ENCODE peak calls at places on chromosomes 4 and X, in four cellular contexts. One of them, this sample, is unnamed.

GRCh38 chrX:148854351-148854750 is 353.9 kb downstream of the AFF2 start:
- DNase-seq in stomach: no peak
- DNase-seq in prostate gland: no peak
- DNase-seq in SK-N-SH: no peak
- DNase-seq in this sample: no peak

GRCh38 chr4:140059159-140059558 is 94.8 kb downstream of the MAML3 start:
- DNase-seq in stomach: peak; percentile 48
- DNase-seq in SK-N-SH: no peak
- DNase-seq in prostate gland: peak; percentile 31
- DNase-seq in this sample: no peak

GRCh38 chr4:69360271-69360670 is 80.0 kb downstream of the UGT2B28 start:
- DNase-seq in stomach: no peak
- DNase-seq in prostate gland: no peak
- DNase-seq in SK-N-SH: no peak
- DNase-seq in this sample: no peak

GRCh38 chr4:127124919-127125318 is 507.8 kb upstream of the INTU start:
- DNase-seq in prostate gland: no peak
- DNase-seq in SK-N-SH: no peak
- DNase-seq in stomach: no peak
- DNase-seq in this sample: no peak

GRCh38 chrX:55638933-55639332 is 15.7 kb downstream of the FOXR2 start:
- DNase-seq in prostate gland: no peak
- DNase-seq in SK-N-SH: no peak
- DNase-seq in stomach: no peak
- DNase-seq in this sample: no peak

GRCh38 chr4:159298502-159298901 is 195.6 kb downstream of the RAPGEF2 start:
- DNase-seq in SK-N-SH: no peak
- DNase-seq in stomach: no peak
- DNase-seq in prostate gland: no peak
- DNase-seq in this sample: no peak

GRCh38 chr4:39697740-39698423 is at the start of gene UBE2K:
- DNase-seq in SK-N-SH: peak; percentile 97
- DNase-seq in prostate gland: peak; percentile 75
- DNase-seq in stomach: peak; percentile 92
- DNase-seq in this sample: peak; percentile 94

GRCh38 chrX:110511238-110511637 is 152.6 kb downstream of the RTL9 start:
- DNase-seq in prostate gland: no peak
- DNase-seq in SK-N-SH: no peak
- DNase-seq in stomach: no peak
- DNase-seq in this sample: no peak

GRCh38 chrX:85243761-85244410 is at the start of the genes SATL1 and ZNF711:
- DNase-seq in stomach: peak; percentile 42
- DNase-seq in SK-N-SH: peak; percentile 87
- DNase-seq in prostate gland: peak; percentile 39
- DNase-seq in this sample: no peak

GRCh38 chrX:119828446-119828845 is 24.3 kb downstream of the UPF3B start:
- DNase-seq in SK-N-SH: no peak
- DNase-seq in stomach: no peak
- DNase-seq in prostate gland: no peak
- DNase-seq in this sample: no peak

GRCh38 chr4:5923306-5923830 is 30.5 kb upstream of the CRMP1 start:
- DNase-seq in prostate gland: no peak
- DNase-seq in stomach: no peak
- DNase-seq in SK-N-SH: no peak
- DNase-seq in this sample: no peak

GRCh38 chr4:121594796-121595526 is 101.8 kb downstream of the ANXA5 start:
- DNase-seq in stomach: no peak
- DNase-seq in SK-N-SH: no peak
- DNase-seq in prostate gland: peak; percentile 10
- DNase-seq in this sample: no peak

GRCh38 chr4:66647468-66647867 is 897.8 kb downstream of the CENPC start:
- DNase-seq in prostate gland: no peak
- DNase-seq in stomach: no peak
- DNase-seq in SK-N-SH: no peak
- DNase-seq in this sample: no peak

GRCh38 chrX:37060999-37061398 is 52.8 kb downstream of the FAM47C start:
- DNase-seq in prostate gland: no peak
- DNase-seq in SK-N-SH: peak; percentile 18
- DNase-seq in stomach: no peak
- DNase-seq in this sample: no peak

GRCh38 chr4:166460769-166461550 is 587.9 kb downstream of the TLL1 start:
- DNase-seq in SK-N-SH: no peak
- DNase-seq in stomach: no peak
- DNase-seq in prostate gland: no peak
- DNase-seq in this sample: no peak

GRCh38 chr4:158914178-158914577 is 145.4 kb downstream of the FNIP2 start:
- DNase-seq in stomach: no peak
- DNase-seq in prostate gland: no peak
- DNase-seq in SK-N-SH: no peak
- DNase-seq in this sample: no peak

GRCh38 chr4:106369456-106370060 is 980 bp upstream of the GIMD1 start:
- DNase-seq in prostate gland: no peak
- DNase-seq in stomach: no peak
- DNase-seq in SK-N-SH: peak; percentile 14
- DNase-seq in this sample: no peak

GRCh38 chr4:175705407-175705806 is 106.7 kb downstream of the GPM6A start:
- DNase-seq in stomach: no peak
- DNase-seq in prostate gland: no peak
- DNase-seq in SK-N-SH: peak; percentile 11
- DNase-seq in this sample: no peak

GRCh38 chrX:103215037-103215767 is at the start of gene BEX4:
- DNase-seq in SK-N-SH: peak; percentile 87
- DNase-seq in prostate gland: peak; percentile 82
- DNase-seq in stomach: peak; percentile 84
- DNase-seq in this sample: peak; percentile 94

GRCh38 chr4:26912069-26912468 is 51.4 kb downstream of the STIM2 start:
- DNase-seq in stomach: no peak
- DNase-seq in SK-N-SH: no peak
- DNase-seq in prostate gland: no peak
- DNase-seq in this sample: no peak

GRCh38 chr4:75672461-75673026 is 667 bp downstream of the G3BP2 start:
- DNase-seq in prostate gland: peak; percentile 81
- DNase-seq in SK-N-SH: peak; percentile 66
- DNase-seq in stomach: peak; percentile 72
- DNase-seq in this sample: peak; percentile 93

GRCh38 chrX:22365460-22365859 is 92.7 kb downstream of the CBLL2 start:
- DNase-seq in prostate gland: no peak
- DNase-seq in stomach: no peak
- DNase-seq in SK-N-SH: no peak
- DNase-seq in this sample: no peak

GRCh38 chrX:71163010-71163409 is 18.4 kb downstream of the NLGN3 start:
- DNase-seq in prostate gland: no peak
- DNase-seq in SK-N-SH: no peak
- DNase-seq in stomach: no peak
- DNase-seq in this sample: no peak

GRCh38 chr4:15327311-15328298 is 100.2 kb upstream of the C1QTNF7 start:
- DNase-seq in SK-N-SH: no peak
- DNase-seq in prostate gland: no peak
- DNase-seq in stomach: no peak
- DNase-seq in this sample: no peak

GRCh38 chrX:133749951-133750350 is 235.4 kb downstream of the GPC3 start:
- DNase-seq in prostate gland: no peak
- DNase-seq in SK-N-SH: no peak
- DNase-seq in stomach: no peak
- DNase-seq in this sample: no peak

GRCh38 chr4:41480985-41481384 is 57.0 kb upstream of the LIMCH1 start:
- DNase-seq in SK-N-SH: peak; percentile 57
- DNase-seq in prostate gland: no peak
- DNase-seq in stomach: no peak
- DNase-seq in this sample: no peak

GRCh38 chrX:103663921-103664320 is 22.6 kb downstream of the MORF4L2 start:
- DNase-seq in SK-N-SH: no peak
- DNase-seq in stomach: no peak
- DNase-seq in prostate gland: no peak
- DNase-seq in this sample: no peak

GRCh38 chrX:105975382-105975781 is 63.1 kb downstream of the SERPINA7 start:
- DNase-seq in SK-N-SH: no peak
- DNase-seq in prostate gland: no peak
- DNase-seq in stomach: no peak
- DNase-seq in this sample: no peak

DNA sequence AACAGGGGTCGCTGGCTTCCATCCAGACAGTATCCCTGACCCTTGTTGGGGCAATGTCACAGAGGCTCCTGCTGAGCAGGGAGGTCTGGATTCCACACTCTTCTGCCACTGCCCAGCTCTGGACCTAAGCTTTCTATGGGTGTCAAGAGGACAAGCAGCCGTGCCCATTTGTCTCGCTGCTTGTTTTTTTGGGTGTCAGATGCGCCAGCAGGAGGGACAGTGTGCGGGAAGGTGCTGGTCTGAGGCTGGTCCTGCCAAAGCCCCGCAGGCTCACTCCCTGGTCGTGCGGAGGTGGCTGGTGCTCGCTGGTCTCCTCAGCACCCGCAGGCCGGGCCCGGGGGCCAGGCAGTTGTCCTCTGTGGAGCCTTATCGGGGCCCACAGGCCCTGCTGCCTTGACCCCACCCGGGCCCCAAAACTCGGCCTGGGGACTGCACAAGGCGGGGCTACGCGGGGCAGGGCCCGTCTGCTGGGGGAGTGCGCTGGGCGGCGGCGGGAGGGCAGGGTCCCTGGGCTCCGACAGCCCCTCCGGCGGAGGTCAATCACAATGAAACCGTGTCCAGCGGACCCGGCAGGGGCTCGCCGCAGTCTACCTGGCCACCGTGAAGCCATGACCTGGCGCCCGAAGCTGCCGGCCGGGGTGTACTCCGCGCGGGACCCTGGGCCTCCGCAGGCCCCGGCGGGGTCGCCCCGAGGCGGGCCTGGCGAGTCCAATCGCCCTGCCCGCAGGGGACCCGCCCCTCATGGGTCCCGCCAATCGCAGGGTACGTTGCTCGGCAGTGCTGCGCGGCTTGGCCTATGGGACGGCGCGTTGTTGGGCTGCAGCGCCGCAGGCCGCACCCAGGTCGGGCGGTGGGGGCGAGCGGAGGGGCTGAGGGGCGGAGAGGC is at the start of gene ADD1:
- DNase-seq in stomach: peak; percentile 93
- DNase-seq in SK-N-SH: peak; percentile 100
- DNase-seq in prostate gland: peak; percentile 90
- DNase-seq in this sample: peak; percentile 99
- TF ChIP-seq POLR2AphosphoS5 in stomach: no peak
- TF ChIP-seq POLR2AphosphoS5 in SK-N-SH: peak; percentile 67
- TF ChIP-seq POLR2AphosphoS5 in prostate gland: peak; percentile 83
- TF ChIP-seq POLR2AphosphoS5 in this sample: peak; percentile 94

DNA sequence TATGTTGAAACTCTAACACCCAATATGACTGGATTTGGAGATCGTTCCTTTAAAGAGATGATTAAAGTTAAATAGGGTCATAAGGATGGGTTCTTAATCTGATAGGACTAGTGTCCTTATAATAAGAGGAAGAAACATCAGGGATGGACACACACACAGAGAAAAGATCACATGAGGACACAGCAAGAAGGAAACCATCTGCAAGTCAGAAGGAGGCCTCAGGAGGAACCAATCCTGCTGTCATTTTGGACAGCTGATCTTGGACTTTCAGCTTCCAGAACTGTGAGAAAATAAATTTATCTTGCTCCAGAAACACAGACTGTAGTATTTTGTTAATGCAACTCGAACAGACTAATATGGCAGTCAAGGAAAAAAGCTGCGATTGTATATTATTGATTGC is 631.5 kb downstream of the PCDH7 start:
- DNase-seq in stomach: no peak
- DNase-seq in SK-N-SH: no peak
- DNase-seq in prostate gland: no peak
- DNase-seq in this sample: no peak
- H3K27me3 ChIP-seq in stomach: no peaks in the 10 kb centered on the region
- H3K27me3 ChIP-seq in SK-N-SH: no peaks in the 10 kb centered on the region
- H3K27me3 ChIP-seq in prostate gland: no peaks in the 10 kb centered on the region
- H3K27me3 ChIP-seq in this sample: no peaks in the 10 kb centered on the region

GRCh38 chrX:136747003-136747986 is 33.4 kb downstream of the ARHGEF6 start:
- DNase-seq in stomach: no peak
- DNase-seq in SK-N-SH: no peak
- DNase-seq in prostate gland: no peak
- DNase-seq in this sample: no peak
- H3K4me1 ChIP-seq in stomach: no peaks in the 10 kb centered on the region
- H3K4me1 ChIP-seq in SK-N-SH: peaks cover 5% of the 10 kb centered on the region
- H3K4me1 ChIP-seq in prostate gland: no peaks in the 10 kb centered on the region
- H3K4me1 ChIP-seq in this sample: peaks cover 18% of the 10 kb centered on the region

GRCh38 chrX:24464836-24465523 is at the start of gene PDK3:
- DNase-seq in prostate gland: peak; percentile 78
- DNase-seq in stomach: peak; percentile 91
- DNase-seq in SK-N-SH: peak; percentile 91
- DNase-seq in this sample: peak; percentile 95
- TF ChIP-seq POLR2AphosphoS5 in prostate gland: peak; percentile 61
- TF ChIP-seq POLR2AphosphoS5 in stomach: peak; percentile 53
- TF ChIP-seq POLR2AphosphoS5 in SK-N-SH: no peak
- TF ChIP-seq POLR2AphosphoS5 in this sample: peak; percentile 82

GRCh38 chrX:497201-497710 is 110.5 kb upstream of the PPP2R3B start:
- DNase-seq in SK-N-SH: no peak
- DNase-seq in stomach: no peak
- DNase-seq in prostate gland: no peak
- DNase-seq in this sample: no peak
- H3K27me3 ChIP-seq in SK-N-SH: peaks cover 39% of the 10 kb centered on the region
- H3K27me3 ChIP-seq in stomach: peaks cover 50% of the 10 kb centered on the region
- H3K27me3 ChIP-seq in prostate gland: no peaks in the 10 kb centered on the region
- H3K27me3 ChIP-seq in this sample: peaks cover 69% of the 10 kb centered on the region

DNA sequence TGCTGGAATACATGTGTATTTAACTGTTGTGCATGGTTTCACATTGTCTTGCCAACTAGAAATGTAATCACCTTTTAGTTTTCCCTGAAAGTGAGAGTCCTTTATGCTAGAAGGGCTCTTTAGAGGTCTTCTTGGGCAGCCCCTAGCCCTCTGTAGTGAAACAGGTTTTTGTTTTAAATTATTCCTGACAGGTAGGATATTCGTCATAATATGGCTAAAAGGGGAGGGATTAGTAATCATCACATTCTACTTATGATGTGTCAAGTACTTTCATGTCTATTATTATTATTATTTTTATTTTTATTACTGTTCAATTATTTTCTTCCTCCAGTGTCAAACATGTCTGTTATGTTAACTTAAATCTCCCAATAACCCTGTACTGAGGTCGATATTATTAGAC is 35.5 kb downstream of the MSN start:
- DNase-seq in prostate gland: no peak
- DNase-seq in stomach: no peak
- DNase-seq in SK-N-SH: no peak
- DNase-seq in this sample: no peak
- H3K4me1 ChIP-seq in prostate gland: no peaks in the 10 kb centered on the region
- H3K4me1 ChIP-seq in stomach: peaks cover 4% of the 10 kb centered on the region
- H3K4me1 ChIP-seq in SK-N-SH: no peaks in the 10 kb centered on the region
- H3K4me1 ChIP-seq in this sample: peaks cover 96% of the 10 kb centered on the region

GRCh38 chr4:76706581-76706980 is 191.4 kb downstream of the SOWAHB start:
- DNase-seq in prostate gland: no peak
- DNase-seq in stomach: no peak
- DNase-seq in SK-N-SH: no peak
- DNase-seq in this sample: no peak
- TF ChIP-seq POLR2AphosphoS5 in prostate gland: no peak
- TF ChIP-seq POLR2AphosphoS5 in stomach: peak; percentile 31
- TF ChIP-seq POLR2AphosphoS5 in SK-N-SH: no peak
- TF ChIP-seq POLR2AphosphoS5 in this sample: no peak

This sample was measured in esophagus muscularis mucosa.